ENCODE peak calls at places on chromosomes 1 and 21, in nine cellular contexts. K is WERI-Rb-1; S is SK-N-DZ; T is vagina; M is DMS 273 treated with DMSO at 0.1 percent for 48 hours; I is astrocyte; Q is fibroblast of the conjunctiva; U is stimulated activated effector memory CD8-positive, alpha-beta T cell treated with anti-CD3 and anti-CD28 coated beads, Interleukin-12 subunit alpha, Interleukin-12 subunit beta, amount 100 ng/mL, for 72 hours; C is cardiac muscle cell. G is an unnamed sample.

GRCh38 chr1:192983349-192983980 is 75.7 kb downstream of the UCHL5 start:
- DNase-seq in I (no peak), K (no peak), T (no peak), S (no peak), M (no peak), Q (no peak), C (no peak), U (no peak), G (no peak)

GRCh38 chr1:110765640-110766335 is 91.0 kb upstream of the KCNA3 start:
- DNase-seq in K (no peak), Q (peak), U (no peak), C (peak), I (peak), M (peak), S (peak), T (no peak), G (peak)

GRCh38 chr21:46084041-46084561 is 13.8 kb upstream of the COL6A2 start:
- DNase-seq in K (no peak), C (no peak), U (no peak), T (peak), M (no peak), S (no peak), Q (no peak), I (no peak), G (no peak)

GRCh38 chr1:44672254-44672955 is 1.9 kb downstream of the TMEM53 start:
- DNase-seq in Q (no peak), C (no peak), S (no peak), M (no peak), U (no peak), I (peak), K (no peak), T (no peak), G (peak)

GRCh38 chr1:96365596-96365995 is 356.0 kb upstream of the PTBP2 start:
- DNase-seq in I (peak), M (no peak), T (no peak), K (no peak), C (no peak), U (no peak), S (no peak), Q (peak), G (no peak)

GRCh38 chr1:156467906-156468305 is 32.7 kb downstream of the MEF2D start:
- DNase-seq in I (no peak), Q (no peak), U (no peak), T (no peak), K (no peak), S (no peak), M (no peak), C (no peak), G (no peak)

GRCh38 chr1:45622267-45622890 is 1.5 kb downstream of the CCDC17 start:
- DNase-seq in T (no peak), U (no peak), C (no peak), K (no peak), I (no peak), Q (no peak), M (no peak), S (no peak), G (no peak)

GRCh38 chr21:31974454-31974985 is 101.7 kb downstream of the HUNK start:
- DNase-seq in T (no peak), M (no peak), U (no peak), K (no peak), I (no peak), S (no peak), Q (no peak), C (no peak), G (no peak)

GRCh38 chr1:195754874-195755273 is 853.4 kb downstream of the KCNT2 start:
- DNase-seq in T (no peak), M (no peak), C (no peak), I (peak), S (no peak), U (no peak), Q (no peak), K (no peak), G (no peak)

GRCh38 chr1:213326666-213327317 is 275.8 kb downstream of the RPS6KC1 start:
- DNase-seq in S (no peak), U (no peak), T (no peak), M (no peak), K (no peak), I (peak), Q (peak), C (no peak), G (peak)

GRCh38 chr1:182087304-182087703 is 25.8 kb upstream of the ZNF648 start:
- DNase-seq in I (no peak), M (no peak), S (no peak), U (no peak), Q (no peak), K (no peak), C (no peak), T (no peak), G (no peak)

GRCh38 chr1:186858923-186859322 is 30.2 kb downstream of the PLA2G4A start:
- DNase-seq in I (peak), K (no peak), C (no peak), M (no peak), U (no peak), T (no peak), S (no peak), Q (no peak), G (no peak)

GRCh38 chr1:24902471-24902891 is 27.6 kb downstream of the RUNX3 start:
- DNase-seq in U (no peak), C (no peak), K (no peak), Q (no peak), S (no peak), M (no peak), I (no peak), T (no peak), G (no peak)

GRCh38 chr1:198776602-198777029 is 137.8 kb downstream of the PTPRC start:
- DNase-seq in I (peak), T (no peak), S (no peak), K (no peak), M (no peak), Q (peak), U (no peak), C (no peak), G (peak)

GRCh38 chr1:63322944-63323865 is 838 bp downstream of the FOXD3 start:
- DNase-seq in U (no peak), T (no peak), C (peak), I (no peak), M (peak), S (peak), Q (no peak), K (peak), G (no peak)

GRCh38 chr1:54816130-54816529 is 15.0 kb upstream of the TTC22 start:
- DNase-seq in M (no peak), K (no peak), T (peak), S (no peak), U (no peak), C (no peak), Q (no peak), I (no peak), G (no peak)

GRCh38 chr1:221708076-221708571 is 33.8 kb downstream of the DUSP10 start:
- DNase-seq in S (peak), I (peak), Q (no peak), K (no peak), T (no peak), U (peak), C (no peak), M (peak), G (no peak)

GRCh38 chr1:14071581-14071980 is 371.6 kb downstream of the PRDM2 start:
- DNase-seq in T (no peak), M (no peak), Q (no peak), I (peak), S (no peak), C (no peak), K (no peak), U (no peak), G (no peak)

GRCh38 chr1:237181731-237182317 is 139.8 kb downstream of the RYR2 start:
- DNase-seq in I (no peak), T (no peak), U (no peak), M (no peak), C (no peak), K (no peak), Q (no peak), S (peak), G (no peak)

GRCh38 chr1:109181085-109181806 is 32.5 kb upstream of the SARS1 start:
- DNase-seq in K (no peak), S (no peak), U (no peak), C (no peak), M (no peak), I (peak), Q (peak), T (no peak), G (no peak)

GRCh38 chr1:8256321-8256720 is 61.6 kb upstream of the SLC45A1 start:
- DNase-seq in K (no peak), S (no peak), Q (no peak), I (no peak), T (no peak), U (no peak), C (no peak), M (no peak), G (no peak)

GRCh38 chr1:44947060-44947773 is 39.2 kb downstream of the EIF2B3 start:
- DNase-seq in T (no peak), Q (peak), U (no peak), I (peak), S (peak), K (no peak), C (peak), M (peak), G (peak)

GRCh38 chr1:110087812-110088738 is 17.6 kb upstream of the ALX3 start:
- DNase-seq in I (peak), C (peak), U (peak), K (peak), T (no peak), M (peak), Q (no peak), S (peak), G (peak)

GRCh38 chr1:67570473-67571143 is 114.4 kb upstream of the GADD45A start:
- DNase-seq in M (no peak), U (no peak), I (peak), K (no peak), S (no peak), C (no peak), T (no peak), Q (peak), G (peak)

GRCh38 chr21:43208561-43209332 is 39.9 kb downstream of the CRYAA start:
- DNase-seq in C (no peak), I (no peak), T (peak), M (no peak), K (peak), Q (no peak), U (no peak), S (no peak), G (no peak)

GRCh38 chr21:26710155-26710554 is 135.1 kb downstream of the ADAMTS1 start:
- DNase-seq in C (no peak), M (no peak), T (no peak), Q (no peak), I (no peak), S (no peak), U (no peak), K (no peak), G (no peak)

GRCh38 chr1:51960262-51960661 is 30.2 kb downstream of the RAB3B start:
- DNase-seq in I (no peak), M (no peak), K (peak), T (no peak), C (no peak), Q (no peak), U (no peak), S (no peak), G (no peak)

GRCh38 chr1:69513621-69514020 is 54.1 kb upstream of the LRRC7 start:
- DNase-seq in S (no peak), T (no peak), C (no peak), Q (no peak), K (no peak), I (peak), M (no peak), U (no peak), G (no peak)

GRCh38 chr21:31173881-31174555 is 135.7 kb upstream of the KRTAP19-8 start:
- DNase-seq in S (peak), Q (no peak), I (no peak), M (no peak), C (peak), T (no peak), U (no peak), K (no peak), G (no peak)

GRCh38 chr1:7117599-7118281 is 332.5 kb downstream of the CAMTA1 start:
- DNase-seq in Q (peak), T (no peak), K (no peak), I (peak), U (no peak), C (peak), M (peak), S (peak), G (peak)

GRCh38 chr1:40689737-40690136 is 1.8 kb upstream of the NFYC start:
- DNase-seq in K (no peak), S (no peak), T (no peak), Q (no peak), C (no peak), M (no peak), I (no peak), U (no peak), G (no peak)

G was measured in HCEC 1CT.